ENCODE peak calls at places on chromosomes 2 and 18, in eight cellular contexts. One of them, this sample, is unnamed.

GRCh38 chr2:70523996-70524965 is 29.3 kb downstream of the TGFA start:
- DNase-seq in esophagus squamous epithelium: no peak
- DNase-seq in lower lobe of right lung: peak
- DNase-seq in A549: peak
- DNase-seq in GM23338: peak
- DNase-seq in tibial artery: no peak
- DNase-seq in cardiac muscle cell: no peak
- DNase-seq in AG04450: no peak
- DNase-seq in this sample: no peak

GRCh38 chr2:65749549-65749948 is 317.1 kb upstream of the SPRED2 start:
- DNase-seq in esophagus squamous epithelium: no peak
- DNase-seq in lower lobe of right lung: no peak
- DNase-seq in A549: no peak
- DNase-seq in GM23338: no peak
- DNase-seq in tibial artery: no peak
- DNase-seq in cardiac muscle cell: no peak
- DNase-seq in AG04450: no peak
- DNase-seq in this sample: no peak

GRCh38 chr2:105926960-105927678 is 182.4 kb downstream of the NCK2 start:
- DNase-seq in esophagus squamous epithelium: no peak
- DNase-seq in lower lobe of right lung: no peak
- DNase-seq in A549: no peak
- DNase-seq in GM23338: no peak
- DNase-seq in tibial artery: no peak
- DNase-seq in cardiac muscle cell: no peak
- DNase-seq in AG04450: no peak
- DNase-seq in this sample: no peak

GRCh38 chr2:150459281-150459680 is 28.2 kb downstream of the RND3 start:
- DNase-seq in esophagus squamous epithelium: no peak
- DNase-seq in lower lobe of right lung: no peak
- DNase-seq in A549: no peak
- DNase-seq in GM23338: no peak
- DNase-seq in tibial artery: no peak
- DNase-seq in cardiac muscle cell: no peak
- DNase-seq in AG04450: no peak
- DNase-seq in this sample: no peak

GRCh38 chr2:209344349-209344748 is 79.5 kb upstream of the MAP2 start:
- DNase-seq in esophagus squamous epithelium: no peak
- DNase-seq in lower lobe of right lung: no peak
- DNase-seq in A549: no peak
- DNase-seq in GM23338: no peak
- DNase-seq in tibial artery: no peak
- DNase-seq in cardiac muscle cell: no peak
- DNase-seq in AG04450: no peak
- DNase-seq in this sample: no peak

GRCh38 chr2:209933499-209934458 is 68.7 kb upstream of the RPE start:
- DNase-seq in esophagus squamous epithelium: no peak
- DNase-seq in lower lobe of right lung: no peak
- DNase-seq in A549: no peak
- DNase-seq in GM23338: no peak
- DNase-seq in tibial artery: no peak
- DNase-seq in cardiac muscle cell: no peak
- DNase-seq in AG04450: peak
- DNase-seq in this sample: no peak

GRCh38 chr2:102080451-102081054 is 62.0 kb upstream of the IL1R1 start:
- DNase-seq in esophagus squamous epithelium: no peak
- DNase-seq in lower lobe of right lung: no peak
- DNase-seq in A549: no peak
- DNase-seq in GM23338: no peak
- DNase-seq in tibial artery: no peak
- DNase-seq in cardiac muscle cell: no peak
- DNase-seq in AG04450: no peak
- DNase-seq in this sample: no peak

GRCh38 chr2:207071820-207072219 is 93.9 kb downstream of the KLF7 start:
- DNase-seq in esophagus squamous epithelium: no peak
- DNase-seq in lower lobe of right lung: no peak
- DNase-seq in A549: no peak
- DNase-seq in GM23338: no peak
- DNase-seq in tibial artery: no peak
- DNase-seq in cardiac muscle cell: no peak
- DNase-seq in AG04450: no peak
- DNase-seq in this sample: no peak

GRCh38 chr18:11850821-11851155 is 425 bp upstream of the CHMP1B start:
- DNase-seq in esophagus squamous epithelium: no peak
- DNase-seq in lower lobe of right lung: no peak
- DNase-seq in A549: no peak
- DNase-seq in GM23338: peak
- DNase-seq in tibial artery: no peak
- DNase-seq in cardiac muscle cell: no peak
- DNase-seq in AG04450: no peak
- DNase-seq in this sample: no peak

GRCh38 chr18:35564795-35565453 is 16.6 kb upstream of the GALNT1 start:
- DNase-seq in esophagus squamous epithelium: no peak
- DNase-seq in lower lobe of right lung: no peak
- DNase-seq in A549: no peak
- DNase-seq in GM23338: no peak
- DNase-seq in tibial artery: no peak
- DNase-seq in cardiac muscle cell: no peak
- DNase-seq in AG04450: no peak
- DNase-seq in this sample: no peak

GRCh38 chr18:7684966-7685365 is 117.8 kb downstream of the PTPRM start:
- DNase-seq in esophagus squamous epithelium: no peak
- DNase-seq in lower lobe of right lung: no peak
- DNase-seq in A549: no peak
- DNase-seq in GM23338: no peak
- DNase-seq in tibial artery: no peak
- DNase-seq in cardiac muscle cell: no peak
- DNase-seq in AG04450: no peak
- DNase-seq in this sample: no peak

GRCh38 chr2:96768083-96768561 is 7.4 kb downstream of the CNNM4 start:
- DNase-seq in esophagus squamous epithelium: no peak
- DNase-seq in lower lobe of right lung: no peak
- DNase-seq in A549: no peak
- DNase-seq in GM23338: no peak
- DNase-seq in tibial artery: no peak
- DNase-seq in cardiac muscle cell: no peak
- DNase-seq in AG04450: no peak
- DNase-seq in this sample: no peak

GRCh38 chr18:58682429-58683069 is 11.3 kb downstream of the MALT1 start:
- DNase-seq in esophagus squamous epithelium: no peak
- DNase-seq in lower lobe of right lung: no peak
- DNase-seq in A549: peak
- DNase-seq in GM23338: no peak
- DNase-seq in tibial artery: no peak
- DNase-seq in cardiac muscle cell: peak
- DNase-seq in AG04450: peak
- DNase-seq in this sample: peak

GRCh38 chr2:62672601-62673000 is 32.9 kb upstream of the EHBP1 start:
- DNase-seq in esophagus squamous epithelium: no peak
- DNase-seq in lower lobe of right lung: peak
- DNase-seq in A549: peak
- DNase-seq in GM23338: peak
- DNase-seq in tibial artery: no peak
- DNase-seq in cardiac muscle cell: peak
- DNase-seq in AG04450: peak
- DNase-seq in this sample: no peak

GRCh38 chr2:23662466-23662865 is 264.5 kb downstream of the ATAD2B start:
- DNase-seq in esophagus squamous epithelium: no peak
- DNase-seq in lower lobe of right lung: no peak
- DNase-seq in A549: no peak
- DNase-seq in GM23338: no peak
- DNase-seq in tibial artery: no peak
- DNase-seq in cardiac muscle cell: no peak
- DNase-seq in AG04450: no peak
- DNase-seq in this sample: no peak

GRCh38 chr2:206805922-206806607 is 40.7 kb downstream of the FASTKD2 start:
- DNase-seq in esophagus squamous epithelium: no peak
- DNase-seq in lower lobe of right lung: no peak
- DNase-seq in A549: no peak
- DNase-seq in GM23338: no peak
- DNase-seq in tibial artery: no peak
- DNase-seq in cardiac muscle cell: no peak
- DNase-seq in AG04450: no peak
- DNase-seq in this sample: no peak

GRCh38 chr2:223055836-223056235 is 3.8 kb downstream of the KCNE4 start:
- DNase-seq in esophagus squamous epithelium: no peak
- DNase-seq in lower lobe of right lung: no peak
- DNase-seq in A549: no peak
- DNase-seq in GM23338: no peak
- DNase-seq in tibial artery: no peak
- DNase-seq in cardiac muscle cell: no peak
- DNase-seq in AG04450: no peak
- DNase-seq in this sample: peak

GRCh38 chr2:219126555-219126954 is 34.1 kb downstream of the NHEJ1 start:
- DNase-seq in esophagus squamous epithelium: no peak
- DNase-seq in lower lobe of right lung: no peak
- DNase-seq in A549: peak
- DNase-seq in GM23338: no peak
- DNase-seq in tibial artery: no peak
- DNase-seq in cardiac muscle cell: no peak
- DNase-seq in AG04450: no peak
- DNase-seq in this sample: no peak

GRCh38 chr2:29902356-29902755 is 19.0 kb downstream of the ALK start:
- DNase-seq in esophagus squamous epithelium: no peak
- DNase-seq in lower lobe of right lung: no peak
- DNase-seq in A549: no peak
- DNase-seq in GM23338: peak
- DNase-seq in tibial artery: no peak
- DNase-seq in cardiac muscle cell: peak
- DNase-seq in AG04450: no peak
- DNase-seq in this sample: no peak

GRCh38 chr2:108594132-108594981 is 60.1 kb downstream of the LIMS1 start:
- DNase-seq in esophagus squamous epithelium: no peak
- DNase-seq in lower lobe of right lung: no peak
- DNase-seq in A549: peak
- DNase-seq in GM23338: no peak
- DNase-seq in tibial artery: no peak
- DNase-seq in cardiac muscle cell: no peak
- DNase-seq in AG04450: no peak
- DNase-seq in this sample: no peak

GRCh38 chr18:41312241-41312590 is 642.8 kb upstream of the PIK3C3 start:
- DNase-seq in esophagus squamous epithelium: no peak
- DNase-seq in lower lobe of right lung: no peak
- DNase-seq in A549: no peak
- DNase-seq in GM23338: peak
- DNase-seq in tibial artery: no peak
- DNase-seq in cardiac muscle cell: no peak
- DNase-seq in AG04450: no peak
- DNase-seq in this sample: no peak

GRCh38 chr2:68311033-68311432 is 8.7 kb downstream of the CNRIP1 start:
- DNase-seq in esophagus squamous epithelium: no peak
- DNase-seq in lower lobe of right lung: no peak
- DNase-seq in A549: no peak
- DNase-seq in GM23338: no peak
- DNase-seq in tibial artery: no peak
- DNase-seq in cardiac muscle cell: no peak
- DNase-seq in AG04450: no peak
- DNase-seq in this sample: no peak

GRCh38 chr2:232276084-232276738 is 102.3 kb upstream of the ALPP start:
- DNase-seq in esophagus squamous epithelium: no peak
- DNase-seq in lower lobe of right lung: no peak
- DNase-seq in A549: no peak
- DNase-seq in GM23338: no peak
- DNase-seq in tibial artery: no peak
- DNase-seq in cardiac muscle cell: no peak
- DNase-seq in AG04450: no peak
- DNase-seq in this sample: no peak

GRCh38 chr2:207561386-207562080 is 31.8 kb downstream of the CREB1 start:
- DNase-seq in esophagus squamous epithelium: no peak
- DNase-seq in lower lobe of right lung: no peak
- DNase-seq in A549: no peak
- DNase-seq in GM23338: no peak
- DNase-seq in tibial artery: no peak
- DNase-seq in cardiac muscle cell: no peak
- DNase-seq in AG04450: no peak
- DNase-seq in this sample: no peak

GRCh38 chr18:3603460-3604259 is 153.7 kb downstream of the TGIF1 start:
- DNase-seq in esophagus squamous epithelium: no peak
- DNase-seq in lower lobe of right lung: no peak
- DNase-seq in A549: peak
- DNase-seq in GM23338: peak
- DNase-seq in tibial artery: no peak
- DNase-seq in cardiac muscle cell: no peak
- DNase-seq in AG04450: peak
- DNase-seq in this sample: no peak

GRCh38 chr2:227504700-227505099 is 32.7 kb downstream of the AGFG1 start:
- DNase-seq in esophagus squamous epithelium: no peak
- DNase-seq in lower lobe of right lung: no peak
- DNase-seq in A549: no peak
- DNase-seq in GM23338: no peak
- DNase-seq in tibial artery: no peak
- DNase-seq in cardiac muscle cell: no peak
- DNase-seq in AG04450: no peak
- DNase-seq in this sample: no peak
- H3K27ac ChIP-seq in esophagus squamous epithelium: no peak
- H3K27ac ChIP-seq in lower lobe of right lung: no peak
- H3K27ac ChIP-seq in A549: peak
- H3K27ac ChIP-seq in GM23338: no peak
- H3K27ac ChIP-seq in tibial artery: no peak
- H3K27ac ChIP-seq in cardiac muscle cell: no peak
- H3K27ac ChIP-seq in AG04450: no peak
- H3K27ac ChIP-seq in this sample: no peak

GRCh38 chr2:10245661-10246060 is 57.0 kb upstream of the HPCAL1 start:
- DNase-seq in esophagus squamous epithelium: no peak
- DNase-seq in lower lobe of right lung: peak
- DNase-seq in A549: no peak
- DNase-seq in GM23338: no peak
- DNase-seq in tibial artery: peak
- DNase-seq in cardiac muscle cell: no peak
- DNase-seq in AG04450: no peak
- DNase-seq in this sample: no peak
- TF ChIP-seq CTCF in esophagus squamous epithelium: no peak
- TF ChIP-seq CTCF in lower lobe of right lung: no peak
- TF ChIP-seq CTCF in A549: no peak
- TF ChIP-seq CTCF in GM23338: no peak
- TF ChIP-seq CTCF in tibial artery: no peak
- TF ChIP-seq CTCF in cardiac muscle cell: no peak
- TF ChIP-seq CTCF in AG04450: no peak
- TF ChIP-seq CTCF in this sample: no peak

GRCh38 chr18:21267370-21267769 is 25.3 kb downstream of the GREB1L start:
- DNase-seq in esophagus squamous epithelium: no peak
- DNase-seq in lower lobe of right lung: no peak
- DNase-seq in A549: no peak
- DNase-seq in GM23338: no peak
- DNase-seq in tibial artery: no peak
- DNase-seq in cardiac muscle cell: no peak
- DNase-seq in AG04450: no peak
- DNase-seq in this sample: no peak
- H3K27ac ChIP-seq in esophagus squamous epithelium: no peak
- H3K27ac ChIP-seq in lower lobe of right lung: no peak
- H3K27ac ChIP-seq in A549: no peak
- H3K27ac ChIP-seq in GM23338: no peak
- H3K27ac ChIP-seq in tibial artery: no peak
- H3K27ac ChIP-seq in cardiac muscle cell: no peak
- H3K27ac ChIP-seq in AG04450: no peak
- H3K27ac ChIP-seq in this sample: no peak

DNA sequence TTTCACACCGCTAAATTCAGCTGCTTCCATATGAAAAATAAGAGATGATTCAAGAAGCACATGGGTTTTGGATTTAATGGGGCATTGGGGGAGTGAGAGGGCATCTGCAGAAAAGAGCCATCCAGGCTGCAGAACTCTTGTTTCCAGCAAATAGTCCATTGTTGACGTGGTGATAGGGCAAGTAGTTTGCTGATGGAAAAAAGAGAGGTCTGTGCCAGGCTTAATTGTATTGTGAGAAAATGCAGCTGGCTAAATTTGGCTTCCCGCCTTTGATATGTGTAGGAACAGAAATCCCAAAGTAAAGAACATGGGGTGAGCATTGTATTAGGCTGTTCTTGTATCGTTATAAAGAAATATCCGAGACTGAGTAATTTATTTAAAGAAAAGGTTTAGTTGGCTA is 199.5 kb downstream of the SETBP1 start:
- DNase-seq in esophagus squamous epithelium: no peak
- DNase-seq in lower lobe of right lung: no peak
- DNase-seq in A549: no peak
- DNase-seq in GM23338: no peak
- DNase-seq in tibial artery: no peak
- DNase-seq in cardiac muscle cell: no peak
- DNase-seq in AG04450: no peak
- DNase-seq in this sample: no peak
- TF ChIP-seq CTCF in esophagus squamous epithelium: no peak
- TF ChIP-seq CTCF in lower lobe of right lung: no peak
- TF ChIP-seq CTCF in A549: no peak
- TF ChIP-seq CTCF in GM23338: no peak
- TF ChIP-seq CTCF in tibial artery: no peak
- TF ChIP-seq CTCF in cardiac muscle cell: no peak
- TF ChIP-seq CTCF in AG04450: no peak
- TF ChIP-seq CTCF in this sample: no peak